ENCODE peak calls at places on chromosome 7, in ten cellular contexts. One of them, this sample, is unnamed.

GRCh38 chr7:4631664-4632171 is 50.4 kb upstream of the FOXK1 start:
- DNase-seq in fibroblast of the aortic adventitia: peak
- DNase-seq in CD4-positive, alpha-beta T cell: no peak
- DNase-seq in A549: peak
- DNase-seq in esophagus muscularis mucosa: peak
- DNase-seq in choroid plexus epithelial cell: peak
- DNase-seq in GM23338: peak
- DNase-seq in gastrocnemius medialis: peak
- DNase-seq in neural crest cell: peak
- DNase-seq in GM13976: no peak
- DNase-seq in this sample: peak

GRCh38 chr7:89777499-89777898 is 376.8 kb upstream of the STEAP1 start:
- DNase-seq in esophagus muscularis mucosa: no peak
- DNase-seq in neural crest cell: no peak
- DNase-seq in gastrocnemius medialis: no peak
- DNase-seq in choroid plexus epithelial cell: no peak
- DNase-seq in GM13976: no peak
- DNase-seq in CD4-positive, alpha-beta T cell: no peak
- DNase-seq in A549: no peak
- DNase-seq in fibroblast of the aortic adventitia: no peak
- DNase-seq in GM23338: no peak
- DNase-seq in this sample: no peak

GRCh38 chr7:155521743-155522398 is 24.5 kb downstream of the CNPY1 start:
- DNase-seq in esophagus muscularis mucosa: no peak
- DNase-seq in fibroblast of the aortic adventitia: no peak
- DNase-seq in CD4-positive, alpha-beta T cell: no peak
- DNase-seq in GM13976: no peak
- DNase-seq in A549: no peak
- DNase-seq in choroid plexus epithelial cell: no peak
- DNase-seq in gastrocnemius medialis: no peak
- DNase-seq in GM23338: no peak
- DNase-seq in neural crest cell: no peak
- DNase-seq in this sample: no peak

GRCh38 chr7:89695241-89695640 is 459.0 kb upstream of the STEAP1 start:
- DNase-seq in A549: no peak
- DNase-seq in GM23338: peak
- DNase-seq in GM13976: no peak
- DNase-seq in neural crest cell: no peak
- DNase-seq in esophagus muscularis mucosa: no peak
- DNase-seq in CD4-positive, alpha-beta T cell: no peak
- DNase-seq in choroid plexus epithelial cell: no peak
- DNase-seq in gastrocnemius medialis: no peak
- DNase-seq in fibroblast of the aortic adventitia: no peak
- DNase-seq in this sample: no peak

GRCh38 chr7:149598721-149599308 is 101.2 kb upstream of the ZNF746 start:
- DNase-seq in CD4-positive, alpha-beta T cell: no peak
- DNase-seq in GM23338: peak
- DNase-seq in neural crest cell: peak
- DNase-seq in A549: peak
- DNase-seq in gastrocnemius medialis: no peak
- DNase-seq in fibroblast of the aortic adventitia: peak
- DNase-seq in choroid plexus epithelial cell: peak
- DNase-seq in GM13976: peak
- DNase-seq in esophagus muscularis mucosa: no peak
- DNase-seq in this sample: peak

GRCh38 chr7:142805350-142806020 is 34.7 kb downstream of the PRSS2 start:
- DNase-seq in choroid plexus epithelial cell: no peak
- DNase-seq in CD4-positive, alpha-beta T cell: no peak
- DNase-seq in GM23338: no peak
- DNase-seq in fibroblast of the aortic adventitia: no peak
- DNase-seq in A549: no peak
- DNase-seq in gastrocnemius medialis: no peak
- DNase-seq in esophagus muscularis mucosa: no peak
- DNase-seq in neural crest cell: no peak
- DNase-seq in GM13976: no peak
- DNase-seq in this sample: no peak

GRCh38 chr7:7808156-7808555 is 89.7 kb upstream of the RPA3 start:
- DNase-seq in gastrocnemius medialis: no peak
- DNase-seq in GM13976: no peak
- DNase-seq in neural crest cell: no peak
- DNase-seq in esophagus muscularis mucosa: no peak
- DNase-seq in GM23338: no peak
- DNase-seq in A549: peak
- DNase-seq in CD4-positive, alpha-beta T cell: no peak
- DNase-seq in choroid plexus epithelial cell: peak
- DNase-seq in fibroblast of the aortic adventitia: peak
- DNase-seq in this sample: peak

GRCh38 chr7:130853503-130854279 is 119.7 kb upstream of the KLF14 start:
- DNase-seq in esophagus muscularis mucosa: no peak
- DNase-seq in A549: peak
- DNase-seq in neural crest cell: no peak
- DNase-seq in GM23338: no peak
- DNase-seq in fibroblast of the aortic adventitia: peak
- DNase-seq in CD4-positive, alpha-beta T cell: no peak
- DNase-seq in GM13976: no peak
- DNase-seq in gastrocnemius medialis: no peak
- DNase-seq in choroid plexus epithelial cell: no peak
- DNase-seq in this sample: peak

GRCh38 chr7:81161459-81162075 is 242.7 kb upstream of the SEMA3C start:
- DNase-seq in esophagus muscularis mucosa: no peak
- DNase-seq in fibroblast of the aortic adventitia: peak
- DNase-seq in neural crest cell: no peak
- DNase-seq in CD4-positive, alpha-beta T cell: no peak
- DNase-seq in GM23338: no peak
- DNase-seq in choroid plexus epithelial cell: peak
- DNase-seq in A549: peak
- DNase-seq in gastrocnemius medialis: peak
- DNase-seq in GM13976: no peak
- DNase-seq in this sample: peak

GRCh38 chr7:157490465-157490912 is 153.7 kb downstream of the DNAJB6 start:
- DNase-seq in fibroblast of the aortic adventitia: no peak
- DNase-seq in A549: peak
- DNase-seq in esophagus muscularis mucosa: no peak
- DNase-seq in GM13976: no peak
- DNase-seq in GM23338: no peak
- DNase-seq in gastrocnemius medialis: no peak
- DNase-seq in neural crest cell: no peak
- DNase-seq in choroid plexus epithelial cell: peak
- DNase-seq in CD4-positive, alpha-beta T cell: no peak
- DNase-seq in this sample: peak

GRCh38 chr7:37141742-37142141 is 306.9 kb downstream of the ELMO1 start:
- DNase-seq in neural crest cell: no peak
- DNase-seq in fibroblast of the aortic adventitia: no peak
- DNase-seq in GM13976: no peak
- DNase-seq in choroid plexus epithelial cell: no peak
- DNase-seq in gastrocnemius medialis: no peak
- DNase-seq in CD4-positive, alpha-beta T cell: no peak
- DNase-seq in A549: no peak
- DNase-seq in esophagus muscularis mucosa: no peak
- DNase-seq in GM23338: no peak
- DNase-seq in this sample: no peak
- TF ChIP-seq CTCF in neural crest cell: no peak
- TF ChIP-seq CTCF in fibroblast of the aortic adventitia: peak
- TF ChIP-seq CTCF in GM13976: no peak
- TF ChIP-seq CTCF in choroid plexus epithelial cell: no peak
- TF ChIP-seq CTCF in gastrocnemius medialis: no peak
- TF ChIP-seq CTCF in CD4-positive, alpha-beta T cell: no peak
- TF ChIP-seq CTCF in A549: no peak
- TF ChIP-seq CTCF in esophagus muscularis mucosa: no peak
- TF ChIP-seq CTCF in GM23338: no peak
- TF ChIP-seq CTCF in this sample: no peak

GRCh38 chr7:79063019-79063698 is 390.3 kb downstream of the MAGI2 start:
- DNase-seq in A549: no peak
- DNase-seq in GM23338: peak
- DNase-seq in choroid plexus epithelial cell: no peak
- DNase-seq in gastrocnemius medialis: no peak
- DNase-seq in neural crest cell: no peak
- DNase-seq in fibroblast of the aortic adventitia: peak
- DNase-seq in GM13976: no peak
- DNase-seq in CD4-positive, alpha-beta T cell: no peak
- DNase-seq in esophagus muscularis mucosa: no peak
- DNase-seq in this sample: peak
- TF ChIP-seq CTCF in A549: no peak
- TF ChIP-seq CTCF in GM23338: peak
- TF ChIP-seq CTCF in choroid plexus epithelial cell: peak
- TF ChIP-seq CTCF in gastrocnemius medialis: no peak
- TF ChIP-seq CTCF in neural crest cell: peak
- TF ChIP-seq CTCF in fibroblast of the aortic adventitia: peak
- TF ChIP-seq CTCF in GM13976: no peak
- TF ChIP-seq CTCF in CD4-positive, alpha-beta T cell: no peak
- TF ChIP-seq CTCF in esophagus muscularis mucosa: no peak
- TF ChIP-seq CTCF in this sample: peak

GRCh38 chr7:128323489-128324362 is 20.0 kb downstream of the RBM28 start:
- DNase-seq in GM13976: no peak
- DNase-seq in fibroblast of the aortic adventitia: peak
- DNase-seq in A549: no peak
- DNase-seq in CD4-positive, alpha-beta T cell: no peak
- DNase-seq in neural crest cell: no peak
- DNase-seq in choroid plexus epithelial cell: no peak
- DNase-seq in GM23338: no peak
- DNase-seq in esophagus muscularis mucosa: no peak
- DNase-seq in gastrocnemius medialis: no peak
- DNase-seq in this sample: peak

GRCh38 chr7:128324363-128324680 is 19.4 kb downstream of the RBM28 start:
- DNase-seq in GM13976: no peak
- DNase-seq in neural crest cell: no peak
- DNase-seq in gastrocnemius medialis: no peak
- DNase-seq in choroid plexus epithelial cell: no peak
- DNase-seq in GM23338: no peak
- DNase-seq in A549: no peak
- DNase-seq in fibroblast of the aortic adventitia: no peak
- DNase-seq in CD4-positive, alpha-beta T cell: no peak
- DNase-seq in esophagus muscularis mucosa: no peak
- DNase-seq in this sample: no peak

GRCh38 chr7:128318696-128319095 is 25.0 kb downstream of the RBM28 start:
- DNase-seq in GM23338: no peak
- DNase-seq in esophagus muscularis mucosa: no peak
- DNase-seq in fibroblast of the aortic adventitia: no peak
- DNase-seq in choroid plexus epithelial cell: no peak
- DNase-seq in A549: no peak
- DNase-seq in GM13976: no peak
- DNase-seq in CD4-positive, alpha-beta T cell: no peak
- DNase-seq in neural crest cell: no peak
- DNase-seq in gastrocnemius medialis: no peak
- DNase-seq in this sample: no peak

GRCh38 chr7:128321044-128321422 is 22.7 kb downstream of the RBM28 start:
- DNase-seq in gastrocnemius medialis: no peak
- DNase-seq in GM13976: no peak
- DNase-seq in CD4-positive, alpha-beta T cell: no peak
- DNase-seq in fibroblast of the aortic adventitia: no peak
- DNase-seq in choroid plexus epithelial cell: no peak
- DNase-seq in A549: no peak
- DNase-seq in esophagus muscularis mucosa: peak
- DNase-seq in neural crest cell: no peak
- DNase-seq in GM23338: no peak
- DNase-seq in this sample: no peak

GRCh38 chr7:128322040-128322643 is 21.6 kb downstream of the RBM28 start:
- DNase-seq in GM23338: peak
- DNase-seq in choroid plexus epithelial cell: peak
- DNase-seq in GM13976: no peak
- DNase-seq in esophagus muscularis mucosa: no peak
- DNase-seq in neural crest cell: no peak
- DNase-seq in gastrocnemius medialis: no peak
- DNase-seq in fibroblast of the aortic adventitia: peak
- DNase-seq in CD4-positive, alpha-beta T cell: no peak
- DNase-seq in A549: no peak
- DNase-seq in this sample: peak
- TF ChIP-seq CTCF in GM23338: peak
- TF ChIP-seq CTCF in choroid plexus epithelial cell: peak
- TF ChIP-seq CTCF in GM13976: peak
- TF ChIP-seq CTCF in esophagus muscularis mucosa: peak
- TF ChIP-seq CTCF in neural crest cell: peak
- TF ChIP-seq CTCF in gastrocnemius medialis: no peak
- TF ChIP-seq CTCF in fibroblast of the aortic adventitia: peak
- TF ChIP-seq CTCF in CD4-positive, alpha-beta T cell: peak
- TF ChIP-seq CTCF in A549: peak
- TF ChIP-seq CTCF in this sample: peak

GRCh38 chr7:28192786-28193581 is 12.4 kb upstream of the JAZF1 start:
- DNase-seq in choroid plexus epithelial cell: no peak
- DNase-seq in A549: no peak
- DNase-seq in GM23338: peak
- DNase-seq in fibroblast of the aortic adventitia: no peak
- DNase-seq in CD4-positive, alpha-beta T cell: no peak
- DNase-seq in GM13976: no peak
- DNase-seq in esophagus muscularis mucosa: no peak
- DNase-seq in neural crest cell: no peak
- DNase-seq in gastrocnemius medialis: no peak
- DNase-seq in this sample: no peak
- TF ChIP-seq CTCF in choroid plexus epithelial cell: no peak
- TF ChIP-seq CTCF in A549: no peak
- TF ChIP-seq CTCF in GM23338: no peak
- TF ChIP-seq CTCF in fibroblast of the aortic adventitia: no peak
- TF ChIP-seq CTCF in CD4-positive, alpha-beta T cell: no peak
- TF ChIP-seq CTCF in GM13976: no peak
- TF ChIP-seq CTCF in esophagus muscularis mucosa: no peak
- TF ChIP-seq CTCF in neural crest cell: no peak
- TF ChIP-seq CTCF in gastrocnemius medialis: no peak
- TF ChIP-seq CTCF in this sample: no peak

DNA sequence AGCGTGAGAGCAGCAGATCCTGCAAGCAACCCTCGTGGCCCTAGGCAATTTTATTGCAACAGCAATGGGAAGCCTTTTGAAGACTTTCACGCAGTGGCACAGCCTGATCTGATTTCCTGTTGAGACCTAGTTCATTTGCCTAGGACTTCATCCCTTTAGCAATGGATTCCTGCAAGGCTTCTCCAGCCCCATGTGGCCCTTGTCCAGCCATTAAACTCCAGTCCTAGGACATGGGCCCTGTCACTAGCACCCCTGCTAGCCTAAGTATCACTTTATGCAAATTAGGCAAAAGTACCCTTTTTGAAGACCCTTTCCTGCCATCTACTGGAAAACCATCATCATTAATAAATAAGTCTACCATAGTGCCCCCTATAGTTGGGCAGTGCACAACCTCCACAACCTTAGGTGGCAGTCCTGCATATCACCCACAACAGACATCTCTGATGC is 379.4 kb downstream of the GALNT17 start:
- DNase-seq in CD4-positive, alpha-beta T cell: no peak
- DNase-seq in fibroblast of the aortic adventitia: no peak
- DNase-seq in A549: no peak
- DNase-seq in GM13976: no peak
- DNase-seq in gastrocnemius medialis: no peak
- DNase-seq in GM23338: peak
- DNase-seq in choroid plexus epithelial cell: no peak
- DNase-seq in neural crest cell: peak
- DNase-seq in esophagus muscularis mucosa: no peak
- DNase-seq in this sample: no peak
- TF ChIP-seq CTCF in CD4-positive, alpha-beta T cell: no peak
- TF ChIP-seq CTCF in fibroblast of the aortic adventitia: no peak
- TF ChIP-seq CTCF in A549: no peak
- TF ChIP-seq CTCF in GM13976: no peak
- TF ChIP-seq CTCF in gastrocnemius medialis: no peak
- TF ChIP-seq CTCF in GM23338: peak
- TF ChIP-seq CTCF in choroid plexus epithelial cell: peak
- TF ChIP-seq CTCF in neural crest cell: peak
- TF ChIP-seq CTCF in esophagus muscularis mucosa: no peak
- TF ChIP-seq CTCF in this sample: no peak